ENCODE peak calls at places on chromosome 22, in six cellular contexts. A is MM.1S, I is mesendoderm, D is PC-9, S is mammary epithelial cell, L is DND-41. V is an unnamed sample.

GRCh38 chr22:36510384-36510783 is 3.5 kb upstream of the FOXRED2 start:
- DNase-seq in L (no peak), A (no peak), S (no peak), I (no peak), D (no peak), V (no peak)

GRCh38 chr22:46500201-46500600 is 37.2 kb downstream of the CELSR1 start:
- DNase-seq in I (peak; percentile 97), D (no peak), S (no peak), A (no peak), L (no peak), V (no peak)

GRCh38 chr22:36442506-36443197 is 38.8 kb downstream of the TXN2 start:
- DNase-seq in L (no peak), A (no peak), S (no peak), I (peak; percentile 95), D (no peak), V (no peak)

GRCh38 chr22:40631925-40632324 is 4.6 kb downstream of the MRTFA start:
- DNase-seq in L (no peak), S (no peak), I (no peak), A (no peak), D (no peak), V (peak; percentile 57)

GRCh38 chr22:46605117-46605516 is 15.1 kb upstream of the GRAMD4 start:
- DNase-seq in D (no peak), A (no peak), I (no peak), S (no peak), L (no peak), V (no peak)

GRCh38 chr22:47304854-47305253 is 542.4 kb downstream of the TBC1D22A start:
- DNase-seq in S (no peak), L (no peak), I (no peak), A (no peak), D (no peak), V (no peak)

GRCh38 chr22:17198188-17199130 is 20.8 kb downstream of the ADA2 start:
- DNase-seq in D (no peak), I (peak; percentile 96), S (no peak), L (no peak), A (no peak), V (no peak)

GRCh38 chr22:32079110-32080089 is 36.3 kb downstream of the SLC5A1 start:
- DNase-seq in L (no peak), I (peak; percentile 91), A (no peak), S (peak; percentile 80), D (peak; percentile 47), V (peak; percentile 16)

GRCh38 chr22:25536578-25536977 is 27.9 kb upstream of the GRK3 start:
- DNase-seq in D (no peak), I (no peak), A (no peak), L (no peak), S (no peak), V (peak; percentile 3)

GRCh38 chr22:36352775-36353507 is 34.8 kb downstream of the MYH9 start:
- DNase-seq in L (no peak), I (no peak), A (no peak), S (peak; percentile 71), D (no peak), V (peak; percentile 93)

GRCh38 chr22:17706451-17706900 is 67.8 kb downstream of the BID start:
- DNase-seq in S (peak; percentile 95), D (peak; percentile 59), A (peak; percentile 88), I (peak; percentile 78), L (peak; percentile 83), V (peak; percentile 94)

GRCh38 chr22:45671051-45671782 is 417 bp upstream of the ATXN10 start:
- DNase-seq in D (no peak), L (peak; percentile 10), I (peak; percentile 41), S (no peak), A (no peak), V (no peak)

GRCh38 chr22:20606041-20606783 is 98.8 kb downstream of the MED15 start:
- DNase-seq in I (peak; percentile 95), S (peak; percentile 79), D (peak; percentile 79), L (peak; percentile 56), A (peak; percentile 81), V (peak; percentile 57)

GRCh38 chr22:17969732-17970131 is 54.6 kb downstream of the MICAL3 start:
- DNase-seq in I (peak; percentile 76), S (peak; percentile 58), D (peak; percentile 45), A (no peak), L (no peak), V (peak; percentile 97)

GRCh38 chr22:27237342-27237741 is 564.2 kb downstream of the MN1 start:
- DNase-seq in S (no peak), D (no peak), A (no peak), I (no peak), L (no peak), V (no peak)

GRCh38 chr22:17496843-17497242 is 66.5 kb upstream of the SLC25A18 start:
- DNase-seq in A (no peak), S (no peak), I (no peak), D (no peak), L (no peak), V (no peak)

GRCh38 chr22:23149743-23150238 is 4.5 kb downstream of the RAB36 start:
- DNase-seq in A (no peak), S (no peak), L (no peak), I (no peak), D (no peak), V (no peak)

GRCh38 chr22:36467042-36467810 is 14.2 kb downstream of the TXN2 start:
- DNase-seq in S (peak; percentile 63), D (peak; percentile 73), L (no peak), A (no peak), I (no peak), V (peak; percentile 94)

GRCh38 chr22:17829691-17830040 is 55.4 kb upstream of the BID start:
- DNase-seq in S (no peak), A (no peak), L (no peak), D (no peak), I (no peak), V (peak; percentile 48)

GRCh38 chr22:30989473-30989872 is 20.4 kb downstream of the TUG1 start:
- DNase-seq in A (no peak), L (no peak), S (no peak), D (no peak), I (no peak), V (no peak)
- H3K4me2 ChIP-seq in A (no peak overlapping the region), L (no peak overlapping the region), S (no peak overlapping the region), D (no peak overlapping the region), I (no peak overlapping the region), V (no peak overlapping the region)

GRCh38 chr22:28977481-28977971 is 84.1 kb downstream of the C22orf31 start:
- DNase-seq in D (peak; percentile 14), S (peak; percentile 27), I (no peak), L (no peak), A (peak; percentile 54), V (peak; percentile 30)

GRCh38 chr22:28978863-28979799 is 82.5 kb downstream of the C22orf31 start:
- DNase-seq in I (no peak), L (no peak), S (no peak), A (no peak), D (no peak), V (no peak)

GRCh38 chr22:28978158-28978557 is 83.5 kb downstream of the C22orf31 start:
- DNase-seq in A (peak; percentile 38), I (no peak), D (no peak), S (peak; percentile 80), L (no peak), V (no peak)

GRCh38 chr22:28976588-28976987 is 85.0 kb downstream of the C22orf31 start:
- DNase-seq in A (no peak), L (no peak), D (no peak), I (no peak), S (peak; percentile 75), V (peak; percentile 83)

DNA sequence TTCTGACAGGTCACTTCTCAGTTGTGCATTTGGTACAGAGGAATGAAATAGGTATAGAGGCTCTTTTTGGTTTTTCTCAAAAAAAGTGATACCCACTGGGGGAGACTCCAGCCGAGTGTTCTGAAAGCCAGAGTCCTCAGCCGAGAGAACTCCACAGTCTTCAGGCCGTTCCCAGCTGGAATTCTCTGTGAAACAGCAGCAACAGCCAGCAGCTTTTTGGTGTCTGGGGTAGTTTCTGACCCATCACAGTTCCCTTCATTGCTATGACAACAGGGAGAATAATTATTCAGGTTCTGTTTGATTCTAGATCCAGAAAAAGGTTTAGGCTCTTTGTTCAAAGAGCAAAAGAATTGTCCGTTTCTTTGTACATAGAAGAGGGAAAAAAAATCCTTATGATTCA is 84.6 kb downstream of the C22orf31 start:
- DNase-seq in A (no peak), I (peak; percentile 60), L (no peak), D (no peak), S (no peak), V (peak; percentile 35)
- H3K4me3 ChIP-seq in A (no peak overlapping the region), I (no peak overlapping the region), L (no peak overlapping the region), D (no peak overlapping the region), S (peak overlapping the region; percentile 52), V (peak overlapping the region; percentile 15)

GRCh38 chr22:33539202-33539901 is 380.9 kb downstream of the LARGE1 start:
- DNase-seq in I (no peak), D (no peak), A (no peak), S (no peak), L (no peak), V (no peak)
- H3K36me3 ChIP-seq in I (no peaks in the 10 kb centered on the region), D (no peaks in the 10 kb centered on the region), A (no peaks in the 10 kb centered on the region), S (no peaks in the 10 kb centered on the region), L (no peaks in the 10 kb centered on the region), V (no peaks in the 10 kb centered on the region)

GRCh38 chr22:39524753-39525657 is 4.6 kb downstream of the ATF4 start:
- DNase-seq in S (no peak), L (peak; percentile 31), I (no peak), A (no peak), D (no peak), V (no peak)

GRCh38 chr22:39524089-39524752 is 3.9 kb downstream of the ATF4 start:
- DNase-seq in S (no peak), D (no peak), L (peak; percentile 35), I (no peak), A (no peak), V (no peak)

GRCh38 chr22:39526736-39527171 is 5.8 kb downstream of the RPS19BP1 start:
- DNase-seq in S (no peak), A (no peak), L (peak; percentile 40), I (peak; percentile 44), D (no peak), V (no peak)

GRCh38 chr22:39527481-39527961 is 5.0 kb downstream of the RPS19BP1 start:
- DNase-seq in A (peak; percentile 56), L (no peak), D (peak; percentile 52), I (peak; percentile 63), S (peak; percentile 33), V (no peak)

DNA sequence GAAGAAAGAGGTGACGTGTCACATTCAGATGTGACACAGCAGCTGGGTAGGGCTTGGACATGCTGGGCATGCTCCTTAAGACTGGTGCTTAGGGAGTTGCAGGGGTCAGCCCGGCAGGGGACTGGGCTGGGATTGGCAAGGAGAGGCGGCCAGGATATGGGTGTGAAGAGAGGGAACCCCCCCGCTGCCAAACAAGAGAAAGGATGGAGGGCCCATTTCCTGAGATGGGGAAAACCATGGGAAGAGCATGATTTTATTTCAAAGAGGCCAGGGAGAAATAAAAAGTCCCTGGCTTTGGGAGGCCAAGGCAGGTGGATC is 5.3 kb downstream of the ATF4 start:
- DNase-seq in S (no peak), I (no peak), D (no peak), L (no peak), A (no peak), V (no peak)
- H3K4me2 ChIP-seq in S (no peak overlapping the region), I (no peak overlapping the region), D (no peak overlapping the region), L (no peak overlapping the region), A (no peak overlapping the region), V (no peak overlapping the region)